ENCODE peak calls at places on chromosomes 11 and 22, in nine cellular contexts. V is neuronal stem cell, W is heart left ventricle, T is suprapubic skin, C is upper lobe of right lung, L is neural progenitor cell, Y is tibial artery, D is left lung, O is fibroblast of lung. I is an unnamed sample.
A peak's percentile ranks its signal among the peaks of the same experiment; 100 is the strongest.

GRCh38 chr11:66071326-66071870 is 1.3 kb downstream of the PACS1 start:
- DNase-seq in V (no peak), W (no peak), T (no peak), C (no peak), L (no peak), Y (no peak), D (no peak), O (no peak), I (no peak)

GRCh38 chr11:42234381-42235035 is 775.1 kb upstream of the LRRC4C start:
- DNase-seq in V (no peak), W (no peak), T (no peak), C (no peak), L (no peak), Y (no peak), D (no peak), O (peak; percentile 98), I (no peak)

GRCh38 chr11:97772696-97773095 is 1248.1 kb upstream of the CNTN5 start:
- DNase-seq in V (no peak), W (no peak), T (no peak), C (no peak), L (no peak), Y (no peak), D (no peak), O (no peak), I (no peak)

GRCh38 chr11:127675602-127676001 is 675.0 kb upstream of the KIRREL3 start:
- DNase-seq in V (no peak), W (no peak), T (no peak), C (no peak), L (no peak), Y (no peak), D (no peak), O (no peak), I (no peak)

GRCh38 chr11:71305451-71306125 is 53.2 kb upstream of the SHANK2 start:
- DNase-seq in V (no peak), W (no peak), T (peak; percentile 29), C (peak; percentile 36), L (no peak), Y (no peak), D (peak; percentile 19), O (no peak), I (peak; percentile 15)

GRCh38 chr11:94666792-94667721 is 99.9 kb downstream of the PIWIL4 start:
- DNase-seq in V (no peak), W (no peak), T (no peak), C (no peak), L (no peak), Y (no peak), D (no peak), O (no peak), I (no peak)

GRCh38 chr22:46592390-46592872 is 27.8 kb upstream of the GRAMD4 start:
- DNase-seq in V (no peak), W (peak; percentile 80), T (no peak), C (no peak), L (peak; percentile 0), Y (no peak), D (peak; percentile 64), O (peak; percentile 92), I (no peak)

GRCh38 chr22:47304191-47304831 is 541.9 kb downstream of the TBC1D22A start:
- DNase-seq in V (no peak), W (no peak), T (peak; percentile 42), C (peak; percentile 56), L (no peak), Y (no peak), D (no peak), O (no peak), I (no peak)

GRCh38 chr11:43574949-43575915 is 105.3 kb upstream of the HSD17B12 start:
- DNase-seq in V (no peak), W (peak; percentile 32), T (no peak), C (no peak), L (peak; percentile 87), Y (no peak), D (no peak), O (peak; percentile 58), I (no peak)

GRCh38 chr22:36221799-36222751 is 17.3 kb downstream of the APOL2 start:
- DNase-seq in V (peak; percentile 17), W (no peak), T (no peak), C (no peak), L (peak; percentile 81), Y (no peak), D (no peak), O (peak; percentile 58), I (no peak)

GRCh38 chr22:46068908-46069481 is 81.3 kb upstream of the PPARA start:
- DNase-seq in V (no peak), W (no peak), T (peak; percentile 66), C (peak; percentile 68), L (no peak), Y (peak; percentile 20), D (peak; percentile 32), O (peak; percentile 87), I (peak; percentile 63)

GRCh38 chr11:60891103-60891741 is 15.2 kb downstream of the PRPF19 start:
- DNase-seq in V (no peak), W (no peak), T (no peak), C (no peak), L (no peak), Y (no peak), D (no peak), O (peak; percentile 35), I (no peak)

GRCh38 chr11:72240461-72241289 is 3.3 kb downstream of the PHOX2A start:
- DNase-seq in V (no peak), W (no peak), T (peak; percentile 65), C (peak; percentile 62), L (peak; percentile 20), Y (no peak), D (no peak), O (peak; percentile 17), I (no peak)

GRCh38 chr11:42631223-42631843 is 680.5 kb upstream of the API5 start:
- DNase-seq in V (no peak), W (no peak), T (no peak), C (no peak), L (peak; percentile 34), Y (no peak), D (no peak), O (peak; percentile 60), I (no peak)

GRCh38 chr11:63944987-63945386 is 6.2 kb downstream of the NAA40 start:
- DNase-seq in V (no peak), W (peak; percentile 44), T (no peak), C (no peak), L (no peak), Y (peak; percentile 34), D (no peak), O (no peak), I (no peak)

GRCh38 chr11:8256271-8257002 is 7.2 kb downstream of the LMO1 start:
- DNase-seq in V (no peak), W (no peak), T (peak; percentile 53), C (peak; percentile 27), L (no peak), Y (peak; percentile 8), D (no peak), O (no peak), I (no peak)

GRCh38 chr11:111378773-111379499 is at the start of gene POU2AF1:
- DNase-seq in V (no peak), W (peak; percentile 27), T (peak; percentile 70), C (no peak), L (no peak), Y (no peak), D (no peak), O (peak; percentile 74), I (no peak)

DNA sequence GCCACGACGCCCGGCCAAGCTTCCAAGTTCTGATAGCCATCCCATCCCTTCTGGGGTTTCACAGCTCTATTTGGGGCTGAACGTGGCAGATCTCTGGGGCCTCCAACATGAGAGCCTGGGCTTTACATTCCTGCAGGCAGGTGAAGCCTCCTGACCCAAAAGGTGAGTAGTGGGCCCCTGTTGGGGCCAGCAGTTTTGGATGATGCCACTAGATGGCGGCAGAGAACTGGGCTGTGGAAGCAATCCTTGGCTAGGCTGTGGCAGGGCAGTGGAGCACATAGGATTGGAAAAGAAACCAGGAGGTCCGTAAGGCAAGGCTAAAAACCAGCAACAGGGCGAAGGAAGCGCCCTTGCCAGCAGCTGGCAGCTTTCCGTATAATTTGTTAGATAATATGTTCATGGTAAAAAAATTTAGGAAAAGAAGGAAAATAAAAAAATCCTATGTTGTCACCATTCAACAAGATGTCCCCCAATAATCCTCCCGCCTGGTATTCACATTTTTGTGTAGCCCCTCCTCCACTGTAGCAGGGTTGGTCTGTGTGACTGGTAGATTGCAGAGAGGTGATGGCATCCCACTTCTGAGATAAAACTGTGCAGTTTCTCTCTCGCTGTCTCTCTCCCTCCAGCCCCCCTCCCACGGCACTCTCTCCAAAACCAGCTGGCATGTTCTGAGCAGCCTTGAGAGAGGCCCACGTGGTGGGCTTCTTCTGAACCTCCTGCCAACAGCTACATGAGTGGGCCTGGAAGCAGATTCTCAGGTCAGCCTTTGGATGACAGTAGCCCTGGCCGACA is 43.6 kb upstream of the OR4B1 start:
- DNase-seq in V (peak; percentile 53), W (peak; percentile 69), T (no peak), C (peak; percentile 72), L (peak; percentile 76), Y (peak; percentile 42), D (peak; percentile 55), O (peak; percentile 52), I (peak; percentile 72)
- H3K27ac ChIP-seq in V (no peak overlapping the region), W (peak overlapping the region; percentile 30), T (no peak overlapping the region), C (no peak overlapping the region), L (no peak overlapping the region), Y (no peak overlapping the region), D (no peak overlapping the region), O (no peak overlapping the region), I (no peak overlapping the region)

GRCh38 chr22:22786301-22787115 is 101.1 kb upstream of the IGLL5 start:
- DNase-seq in V (no peak), W (no peak), T (no peak), C (no peak), L (no peak), Y (no peak), D (no peak), O (no peak), I (no peak)
- H3K4me1 ChIP-seq in V (peaks cover 1% of the 10 kb centered on the region), W (no peaks in the 10 kb centered on the region), T (no peaks in the 10 kb centered on the region), C (no peaks in the 10 kb centered on the region), L (no peaks in the 10 kb centered on the region), Y (no peaks in the 10 kb centered on the region), D (no peaks in the 10 kb centered on the region), O (no peaks in the 10 kb centered on the region), I (no peaks in the 10 kb centered on the region)

GRCh38 chr22:30427871-30428270 is 2.3 kb downstream of the MTFP1 start:
- DNase-seq in V (no peak), W (no peak), T (no peak), C (no peak), L (no peak), Y (no peak), D (no peak), O (no peak), I (no peak)
- H3K27ac ChIP-seq in V (no peak overlapping the region), W (no peak overlapping the region), T (no peak overlapping the region), C (no peak overlapping the region), L (no peak overlapping the region), Y (no peak overlapping the region), D (no peak overlapping the region), O (no peak overlapping the region), I (no peak overlapping the region)

DNA sequence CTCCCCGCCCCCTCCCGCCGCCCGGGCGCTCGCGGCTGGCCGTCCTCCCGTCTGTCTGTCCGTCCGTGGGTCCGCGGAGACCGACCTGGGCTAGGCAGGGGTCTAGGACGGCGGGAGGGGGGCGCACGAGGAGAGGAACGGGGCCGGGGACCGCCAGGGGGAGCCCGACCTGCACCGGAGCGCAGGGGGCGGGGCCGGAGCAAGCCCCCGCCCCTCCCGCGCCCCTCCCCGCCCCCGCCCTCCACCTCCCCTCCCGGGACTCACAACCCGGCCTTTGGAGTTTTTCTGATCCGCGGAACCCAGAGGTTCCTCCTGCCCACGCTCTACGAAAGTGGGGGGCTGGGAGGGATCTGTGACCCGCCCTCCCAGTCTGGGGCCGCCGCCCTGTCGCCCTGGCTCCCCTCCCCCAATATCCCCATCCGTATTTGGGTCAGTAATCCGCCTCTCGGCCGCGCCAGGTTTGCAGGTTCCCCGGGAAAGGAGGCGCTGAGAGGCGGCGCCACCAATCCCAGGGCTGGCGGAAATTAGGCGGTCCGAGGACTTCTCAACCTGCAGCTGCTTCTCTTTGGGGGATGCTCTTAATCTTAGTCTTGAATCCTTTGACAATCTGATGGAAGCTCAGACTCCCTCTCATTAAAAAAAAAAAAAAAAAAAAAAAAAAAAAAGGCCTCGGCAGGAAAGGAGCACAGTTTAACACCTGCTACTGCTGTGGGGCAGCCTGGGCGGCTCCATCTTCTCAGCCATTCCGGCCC is 922 bp upstream of the KCNJ11 start:
- DNase-seq in V (peak; percentile 77), W (peak; percentile 74), T (peak; percentile 85), C (peak; percentile 91), L (peak; percentile 93), Y (peak; percentile 55), D (peak; percentile 77), O (peak; percentile 30), I (no peak)
- H3K4me1 ChIP-seq in V (peaks cover 5% of the 10 kb centered on the region), W (peaks cover 5% of the 10 kb centered on the region), T (peaks cover 14% of the 10 kb centered on the region), C (peaks cover 3% of the 10 kb centered on the region), L (peaks cover 8% of the 10 kb centered on the region), Y (no peaks in the 10 kb centered on the region), D (peaks cover 19% of the 10 kb centered on the region), O (no peaks in the 10 kb centered on the region), I (peaks cover 8% of the 10 kb centered on the region)